ENCODE peak calls at places on chromosomes 3 and 15, in five cellular contexts. One of them, this sample, is unnamed.

GRCh38 chr3:180961087-180961486 is 28.4 kb downstream of the DNAJC19 start:
- DNase-seq in PC-9: no peak
- DNase-seq in cardiac fibroblast: no peak
- DNase-seq in foreskin fibroblast: no peak
- DNase-seq in coronary artery: no peak
- DNase-seq in this sample: no peak

GRCh38 chr3:38031022-38031994 is 1.9 kb upstream of the PLCD1 start:
- DNase-seq in cardiac fibroblast: peak; percentile 54
- DNase-seq in coronary artery: peak; percentile 87
- DNase-seq in PC-9: peak; percentile 79
- DNase-seq in foreskin fibroblast: peak; percentile 80
- DNase-seq in this sample: no peak

GRCh38 chr15:100733786-100734185 is 131.4 kb downstream of the ASB7 start:
- DNase-seq in foreskin fibroblast: peak; percentile 79
- DNase-seq in PC-9: no peak
- DNase-seq in cardiac fibroblast: peak; percentile 32
- DNase-seq in coronary artery: no peak
- DNase-seq in this sample: no peak

GRCh38 chr15:73355866-73356265 is 12.9 kb downstream of the HCN4 start:
- DNase-seq in coronary artery: no peak
- DNase-seq in foreskin fibroblast: no peak
- DNase-seq in PC-9: no peak
- DNase-seq in cardiac fibroblast: no peak
- DNase-seq in this sample: no peak

GRCh38 chr3:45986303-45986982 is 9.2 kb downstream of the FYCO1 start:
- DNase-seq in cardiac fibroblast: peak; percentile 80
- DNase-seq in coronary artery: peak; percentile 87
- DNase-seq in PC-9: peak; percentile 83
- DNase-seq in foreskin fibroblast: peak; percentile 77
- DNase-seq in this sample: no peak

GRCh38 chr15:65339926-65340325 is 35.4 kb downstream of the RNU5B-1 start:
- DNase-seq in cardiac fibroblast: no peak
- DNase-seq in foreskin fibroblast: no peak
- DNase-seq in PC-9: no peak
- DNase-seq in coronary artery: no peak
- DNase-seq in this sample: no peak

GRCh38 chr3:11445883-11446282 is 173.7 kb downstream of the ATG7 start:
- DNase-seq in PC-9: no peak
- DNase-seq in cardiac fibroblast: peak; percentile 52
- DNase-seq in foreskin fibroblast: peak; percentile 61
- DNase-seq in coronary artery: no peak
- DNase-seq in this sample: no peak

GRCh38 chr3:53630547-53630946 is 136.1 kb downstream of the CACNA1D start:
- DNase-seq in cardiac fibroblast: no peak
- DNase-seq in PC-9: peak; percentile 57
- DNase-seq in coronary artery: no peak
- DNase-seq in foreskin fibroblast: no peak
- DNase-seq in this sample: no peak

GRCh38 chr3:115019900-115020299 is 127.2 kb downstream of the ZBTB20 start:
- DNase-seq in foreskin fibroblast: no peak
- DNase-seq in cardiac fibroblast: no peak
- DNase-seq in PC-9: no peak
- DNase-seq in coronary artery: no peak
- DNase-seq in this sample: no peak

GRCh38 chr3:20232906-20233305 is 46.9 kb upstream of the SGO1 start:
- DNase-seq in cardiac fibroblast: no peak
- DNase-seq in foreskin fibroblast: no peak
- DNase-seq in PC-9: no peak
- DNase-seq in coronary artery: no peak
- DNase-seq in this sample: no peak

GRCh38 chr3:96465521-96465920 is 348.9 kb upstream of the EPHA6 start:
- DNase-seq in cardiac fibroblast: no peak
- DNase-seq in coronary artery: no peak
- DNase-seq in PC-9: no peak
- DNase-seq in foreskin fibroblast: no peak
- DNase-seq in this sample: no peak

DNA sequence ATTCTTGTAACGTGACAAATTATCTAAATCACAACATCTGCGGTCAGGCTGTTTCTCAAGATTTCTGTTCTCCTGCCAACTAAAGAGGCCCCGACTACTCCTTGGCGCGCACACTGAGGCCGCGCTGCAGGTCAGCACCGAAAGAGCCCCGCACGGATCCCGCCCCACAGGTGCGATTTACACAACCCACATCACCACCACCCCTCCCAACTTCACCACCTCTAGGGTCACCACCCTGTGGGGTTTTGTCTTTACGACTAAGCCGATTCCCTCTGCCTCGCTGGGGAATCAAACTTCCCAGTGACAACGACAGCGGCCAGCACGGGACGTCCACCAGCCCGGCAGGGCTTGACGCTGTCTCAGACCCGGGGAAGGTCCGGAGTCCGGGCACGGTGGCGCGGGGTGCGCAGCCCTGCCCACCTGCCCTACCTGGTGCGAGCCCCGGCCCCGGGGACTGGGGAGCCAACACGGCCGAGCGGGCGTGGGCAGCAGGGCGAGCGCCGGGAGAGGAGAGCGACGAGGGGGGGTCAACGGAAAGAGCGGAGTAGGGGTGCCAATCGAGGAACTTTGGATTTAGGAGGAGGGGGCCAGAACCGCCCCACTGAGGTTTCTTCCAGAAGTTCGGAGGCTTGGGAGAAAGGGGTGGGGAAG is 764 bp downstream of the UACA start:
- DNase-seq in coronary artery: peak; percentile 82
- DNase-seq in PC-9: peak; percentile 60
- DNase-seq in cardiac fibroblast: peak; percentile 62
- DNase-seq in foreskin fibroblast: peak; percentile 85
- DNase-seq in this sample: no peak
- H3K4me3 ChIP-seq in coronary artery: peak overlapping the region; percentile 95
- H3K4me3 ChIP-seq in PC-9: peak overlapping the region; percentile 93
- H3K4me3 ChIP-seq in cardiac fibroblast: peak overlapping the region; percentile 94
- H3K4me3 ChIP-seq in foreskin fibroblast: peak overlapping the region; percentile 91
- H3K4me3 ChIP-seq in this sample: peak overlapping the region; percentile 94

DNA sequence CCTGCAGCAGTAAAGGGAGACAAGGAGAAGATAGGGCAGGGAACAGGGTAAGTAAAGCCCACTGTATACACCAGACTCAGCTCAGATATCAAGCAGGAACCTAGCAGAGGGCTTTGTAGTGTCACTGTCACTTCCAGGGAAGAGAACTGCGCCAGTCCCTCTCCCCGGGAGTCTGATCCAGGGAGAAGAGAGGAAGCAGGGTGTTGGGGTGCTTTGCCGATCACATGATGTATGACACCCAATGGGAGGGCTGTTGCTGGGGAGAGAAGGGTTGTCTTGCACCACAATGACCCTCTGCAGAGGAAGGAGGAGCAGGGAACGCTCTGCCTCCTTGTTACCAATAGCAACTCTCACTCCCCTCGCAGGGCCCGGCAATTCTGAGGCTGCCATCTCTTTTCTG is 147.2 kb upstream of the SLC2A2 start:
- DNase-seq in foreskin fibroblast: no peak
- DNase-seq in cardiac fibroblast: no peak
- DNase-seq in PC-9: no peak
- DNase-seq in coronary artery: no peak
- DNase-seq in this sample: no peak
- H3K4me3 ChIP-seq in foreskin fibroblast: no peak overlapping the region
- H3K4me3 ChIP-seq in cardiac fibroblast: no peak overlapping the region
- H3K4me3 ChIP-seq in PC-9: no peak overlapping the region
- H3K4me3 ChIP-seq in coronary artery: no peak overlapping the region
- H3K4me3 ChIP-seq in this sample: no peak overlapping the region

DNA sequence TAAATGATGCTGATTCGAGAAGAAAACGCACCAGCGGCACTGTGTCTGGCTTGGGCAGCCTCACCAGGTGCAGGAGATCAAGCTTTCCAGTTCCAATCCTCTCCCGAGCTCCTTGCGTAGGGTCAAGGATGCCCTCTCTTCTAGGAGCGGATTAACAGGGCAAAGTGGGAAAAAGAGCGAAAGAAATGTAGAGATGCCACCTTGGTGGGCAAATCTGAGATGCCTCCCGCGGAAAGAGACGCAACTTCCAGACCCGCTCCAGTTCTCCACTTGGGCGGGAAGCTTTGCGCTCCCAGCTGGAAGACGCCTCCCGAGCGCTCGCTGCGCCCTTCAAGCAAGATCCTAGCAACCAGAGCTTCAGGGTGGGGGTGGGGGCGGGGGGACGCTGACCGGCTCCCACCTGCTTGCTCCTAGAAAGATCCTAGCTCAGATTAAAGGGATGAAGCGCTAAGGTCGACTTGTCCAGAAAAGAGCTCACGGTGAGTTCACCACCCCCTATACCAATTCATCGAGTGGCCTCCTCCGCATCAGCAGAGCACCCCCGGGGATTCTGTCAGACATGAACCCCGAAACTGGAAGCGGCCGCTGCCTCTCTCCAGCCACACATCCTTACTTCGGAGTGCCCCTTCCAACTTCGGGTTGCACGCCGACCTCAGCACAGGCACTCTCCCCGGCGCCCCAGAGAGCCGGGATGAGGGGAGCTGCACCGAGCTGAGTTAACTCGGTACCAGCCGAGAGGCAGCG is 769 bp downstream of the TAFA4 start:
- DNase-seq in cardiac fibroblast: no peak
- DNase-seq in foreskin fibroblast: peak; percentile 5
- DNase-seq in PC-9: no peak
- DNase-seq in coronary artery: no peak
- DNase-seq in this sample: no peak
- H3K4me3 ChIP-seq in cardiac fibroblast: no peak overlapping the region
- H3K4me3 ChIP-seq in foreskin fibroblast: no peak overlapping the region
- H3K4me3 ChIP-seq in PC-9: no peak overlapping the region
- H3K4me3 ChIP-seq in coronary artery: peak overlapping the region; percentile 59
- H3K4me3 ChIP-seq in this sample: no peak overlapping the region

DNA sequence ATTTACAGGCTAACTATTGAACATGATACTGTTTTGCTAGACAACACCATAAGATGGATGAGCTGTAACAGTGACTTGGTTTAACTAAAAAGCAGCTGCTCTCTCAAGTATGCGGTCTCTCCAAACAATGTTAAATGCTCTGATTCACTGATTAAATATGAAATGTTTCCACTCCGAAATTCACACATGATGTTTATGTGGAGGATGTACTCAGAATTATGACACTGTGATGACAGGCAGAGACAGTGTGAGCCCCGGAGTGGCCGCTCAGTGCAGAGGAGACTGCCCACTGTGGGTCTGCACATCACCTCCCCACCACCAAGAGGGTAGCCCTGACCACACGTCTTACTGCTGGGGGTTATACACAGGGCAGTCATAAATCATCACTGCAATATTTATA is 84.0 kb upstream of the MEX3B start:
- DNase-seq in coronary artery: no peak
- DNase-seq in PC-9: no peak
- DNase-seq in cardiac fibroblast: peak; percentile 65
- DNase-seq in foreskin fibroblast: peak; percentile 84
- DNase-seq in this sample: peak; percentile 90
- H3K4me3 ChIP-seq in coronary artery: no peak overlapping the region
- H3K4me3 ChIP-seq in PC-9: no peak overlapping the region
- H3K4me3 ChIP-seq in cardiac fibroblast: no peak overlapping the region
- H3K4me3 ChIP-seq in foreskin fibroblast: peak overlapping the region; percentile 9
- H3K4me3 ChIP-seq in this sample: no peak overlapping the region